ENCODE peak calls at places on chromosome 21, in four cellular contexts. One of them, this sample, is unnamed.

GRCh38 chr21:45220106-45220505 is 67.6 kb downstream of the POFUT2 start:
- DNase-seq in AG10803: peak
- DNase-seq in heart left ventricle: no peak
- DNase-seq in HFF-Myc: no peak
- DNase-seq in this sample: no peak

GRCh38 chr21:42547906-42548365 is 34.3 kb downstream of the SLC37A1 start:
- DNase-seq in AG10803: no peak
- DNase-seq in heart left ventricle: no peak
- DNase-seq in HFF-Myc: no peak
- DNase-seq in this sample: no peak

GRCh38 chr21:46153259-46154154 is 1.9 kb downstream of the FTCD start:
- DNase-seq in AG10803: peak
- DNase-seq in heart left ventricle: peak
- DNase-seq in HFF-Myc: no peak
- DNase-seq in this sample: peak

GRCh38 chr21:39048064-39048463 is 135.2 kb downstream of the PSMG1 start:
- DNase-seq in AG10803: no peak
- DNase-seq in heart left ventricle: peak
- DNase-seq in HFF-Myc: no peak
- DNase-seq in this sample: no peak

GRCh38 chr21:43884012-43884860 is 19.2 kb downstream of the AGPAT3 start:
- DNase-seq in AG10803: no peak
- DNase-seq in heart left ventricle: no peak
- DNase-seq in HFF-Myc: no peak
- DNase-seq in this sample: no peak

GRCh38 chr21:35925497-35925896 is 134.8 kb downstream of the SETD4 start:
- DNase-seq in AG10803: peak
- DNase-seq in heart left ventricle: no peak
- DNase-seq in HFF-Myc: no peak
- DNase-seq in this sample: no peak

GRCh38 chr21:45594721-45595489 is 48.6 kb upstream of the PCBP3 start:
- DNase-seq in AG10803: no peak
- DNase-seq in heart left ventricle: no peak
- DNase-seq in HFF-Myc: no peak
- DNase-seq in this sample: no peak

GRCh38 chr21:27581168-27581567 is 614.3 kb upstream of the ADAMTS5 start:
- DNase-seq in AG10803: peak
- DNase-seq in heart left ventricle: no peak
- DNase-seq in HFF-Myc: no peak
- DNase-seq in this sample: peak

GRCh38 chr21:39096754-39097153 is 86.5 kb downstream of the PSMG1 start:
- DNase-seq in AG10803: no peak
- DNase-seq in heart left ventricle: no peak
- DNase-seq in HFF-Myc: no peak
- DNase-seq in this sample: no peak

GRCh38 chr21:42056996-42057689 is 14.0 kb upstream of the UMODL1 start:
- DNase-seq in AG10803: peak
- DNase-seq in heart left ventricle: no peak
- DNase-seq in HFF-Myc: no peak
- DNase-seq in this sample: no peak

GRCh38 chr21:34707876-34708325 is 39.1 kb downstream of the CLIC6 start:
- DNase-seq in AG10803: no peak
- DNase-seq in heart left ventricle: no peak
- DNase-seq in HFF-Myc: no peak
- DNase-seq in this sample: no peak

GRCh38 chr21:42061866-42062542 is 9.1 kb upstream of the UMODL1 start:
- DNase-seq in AG10803: no peak
- DNase-seq in heart left ventricle: no peak
- DNase-seq in HFF-Myc: no peak
- DNase-seq in this sample: no peak

GRCh38 chr21:33036430-33037162 is 10.9 kb downstream of the OLIG2 start:
- DNase-seq in AG10803: peak
- DNase-seq in heart left ventricle: no peak
- DNase-seq in HFF-Myc: peak
- DNase-seq in this sample: peak

GRCh38 chr21:37435120-37435519 is 68.5 kb downstream of the DYRK1A start:
- DNase-seq in AG10803: peak
- DNase-seq in heart left ventricle: peak
- DNase-seq in HFF-Myc: peak
- DNase-seq in this sample: peak

GRCh38 chr21:28867401-28867800 is 125.3 kb downstream of the LTN1 start:
- DNase-seq in AG10803: peak
- DNase-seq in heart left ventricle: no peak
- DNase-seq in HFF-Myc: no peak
- DNase-seq in this sample: no peak

GRCh38 chr21:17796037-17796403 is 23.1 kb downstream of the C21orf91 start:
- DNase-seq in AG10803: no peak
- DNase-seq in heart left ventricle: no peak
- DNase-seq in HFF-Myc: no peak
- DNase-seq in this sample: no peak

GRCh38 chr21:37393786-37394185 is 27.2 kb downstream of the DYRK1A start:
- DNase-seq in AG10803: no peak
- DNase-seq in heart left ventricle: no peak
- DNase-seq in HFF-Myc: no peak
- DNase-seq in this sample: no peak

GRCh38 chr21:34886554-34887385 is 162.3 kb downstream of the RUNX1 start:
- DNase-seq in AG10803: peak
- DNase-seq in heart left ventricle: no peak
- DNase-seq in HFF-Myc: no peak
- DNase-seq in this sample: no peak

GRCh38 chr21:28018741-28019669 is 973.7 kb downstream of the LTN1 start:
- DNase-seq in AG10803: no peak
- DNase-seq in heart left ventricle: no peak
- DNase-seq in HFF-Myc: no peak
- DNase-seq in this sample: peak

GRCh38 chr21:43270800-43271261 is 102.0 kb downstream of the CRYAA start:
- DNase-seq in AG10803: peak
- DNase-seq in heart left ventricle: no peak
- DNase-seq in HFF-Myc: no peak
- DNase-seq in this sample: no peak

GRCh38 chr21:16079830-16080229 is 350.0 kb downstream of the USP25 start:
- DNase-seq in AG10803: peak
- DNase-seq in heart left ventricle: no peak
- DNase-seq in HFF-Myc: no peak
- DNase-seq in this sample: peak

GRCh38 chr21:36676039-36676950 is 22.6 kb upstream of the SIM2 start:
- DNase-seq in AG10803: no peak
- DNase-seq in heart left ventricle: no peak
- DNase-seq in HFF-Myc: no peak
- DNase-seq in this sample: no peak

GRCh38 chr21:19640964-19641363 is 1237.4 kb upstream of the TMPRSS15 start:
- DNase-seq in AG10803: no peak
- DNase-seq in heart left ventricle: no peak
- DNase-seq in HFF-Myc: no peak
- DNase-seq in this sample: no peak

GRCh38 chr21:44337941-44338895 is 972 bp downstream of the CFAP410 start:
- DNase-seq in AG10803: peak
- DNase-seq in heart left ventricle: peak
- DNase-seq in HFF-Myc: peak
- DNase-seq in this sample: peak

GRCh38 chr21:27813750-27814149 is 846.9 kb upstream of the ADAMTS5 start:
- DNase-seq in AG10803: no peak
- DNase-seq in heart left ventricle: peak
- DNase-seq in HFF-Myc: no peak
- DNase-seq in this sample: no peak

GRCh38 chr21:33403786-33404571 is 766 bp downstream of the IFNGR2 start:
- DNase-seq in AG10803: peak
- DNase-seq in heart left ventricle: peak
- DNase-seq in HFF-Myc: no peak
- DNase-seq in this sample: peak

DNA sequence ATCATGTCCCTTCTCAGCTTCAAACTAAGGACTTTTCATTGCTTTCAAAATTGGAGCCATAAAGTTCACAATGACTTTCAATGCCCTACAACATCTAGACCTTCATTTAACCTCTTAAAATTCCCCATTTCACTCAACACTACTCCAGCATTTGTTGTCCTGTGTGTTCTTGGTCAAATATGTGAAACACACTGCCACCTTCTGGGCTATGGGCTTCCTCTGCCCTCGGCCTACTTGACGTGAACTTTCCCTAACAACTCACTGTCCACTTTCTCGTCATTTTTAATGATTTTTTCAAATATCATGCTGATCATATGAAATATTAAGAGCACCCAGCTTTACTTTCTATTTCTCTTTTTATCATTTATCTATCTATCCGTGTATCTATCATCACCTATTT is 2018.4 kb downstream of the NCAM2 start:
- DNase-seq in AG10803: no peak
- DNase-seq in heart left ventricle: no peak
- DNase-seq in HFF-Myc: no peak
- DNase-seq in this sample: no peak
- TF ChIP-seq CTCF in AG10803: no peak
- TF ChIP-seq CTCF in heart left ventricle: no peak
- TF ChIP-seq CTCF in HFF-Myc: no peak
- TF ChIP-seq CTCF in this sample: peak

GRCh38 chr21:22575165-22575584 is 1577.0 kb downstream of the NCAM2 start:
- DNase-seq in AG10803: no peak
- DNase-seq in heart left ventricle: no peak
- DNase-seq in HFF-Myc: no peak
- DNase-seq in this sample: no peak
- TF ChIP-seq CTCF in AG10803: no peak
- TF ChIP-seq CTCF in heart left ventricle: peak
- TF ChIP-seq CTCF in HFF-Myc: no peak
- TF ChIP-seq CTCF in this sample: peak

GRCh38 chr21:31974454-31974985 is 101.7 kb downstream of the HUNK start:
- DNase-seq in AG10803: no peak
- DNase-seq in heart left ventricle: no peak
- DNase-seq in HFF-Myc: no peak
- DNase-seq in this sample: no peak
- TF ChIP-seq CTCF in AG10803: no peak
- TF ChIP-seq CTCF in heart left ventricle: no peak
- TF ChIP-seq CTCF in HFF-Myc: no peak
- TF ChIP-seq CTCF in this sample: no peak

GRCh38 chr21:25855591-25855990 is 120.8 kb downstream of the GABPA start:
- DNase-seq in AG10803: peak
- DNase-seq in heart left ventricle: no peak
- DNase-seq in HFF-Myc: no peak
- DNase-seq in this sample: no peak

GRCh38 chr21:25858328-25858727 is 123.6 kb downstream of the GABPA start:
- DNase-seq in AG10803: no peak
- DNase-seq in heart left ventricle: no peak
- DNase-seq in HFF-Myc: no peak
- DNase-seq in this sample: no peak

GRCh38 chr21:25859264-25859931 is 124.6 kb downstream of the GABPA start:
- DNase-seq in AG10803: no peak
- DNase-seq in heart left ventricle: no peak
- DNase-seq in HFF-Myc: no peak
- DNase-seq in this sample: no peak

GRCh38 chr21:25862112-25862511 is 127.3 kb downstream of the GABPA start:
- DNase-seq in AG10803: no peak
- DNase-seq in heart left ventricle: no peak
- DNase-seq in HFF-Myc: no peak
- DNase-seq in this sample: no peak

DNA sequence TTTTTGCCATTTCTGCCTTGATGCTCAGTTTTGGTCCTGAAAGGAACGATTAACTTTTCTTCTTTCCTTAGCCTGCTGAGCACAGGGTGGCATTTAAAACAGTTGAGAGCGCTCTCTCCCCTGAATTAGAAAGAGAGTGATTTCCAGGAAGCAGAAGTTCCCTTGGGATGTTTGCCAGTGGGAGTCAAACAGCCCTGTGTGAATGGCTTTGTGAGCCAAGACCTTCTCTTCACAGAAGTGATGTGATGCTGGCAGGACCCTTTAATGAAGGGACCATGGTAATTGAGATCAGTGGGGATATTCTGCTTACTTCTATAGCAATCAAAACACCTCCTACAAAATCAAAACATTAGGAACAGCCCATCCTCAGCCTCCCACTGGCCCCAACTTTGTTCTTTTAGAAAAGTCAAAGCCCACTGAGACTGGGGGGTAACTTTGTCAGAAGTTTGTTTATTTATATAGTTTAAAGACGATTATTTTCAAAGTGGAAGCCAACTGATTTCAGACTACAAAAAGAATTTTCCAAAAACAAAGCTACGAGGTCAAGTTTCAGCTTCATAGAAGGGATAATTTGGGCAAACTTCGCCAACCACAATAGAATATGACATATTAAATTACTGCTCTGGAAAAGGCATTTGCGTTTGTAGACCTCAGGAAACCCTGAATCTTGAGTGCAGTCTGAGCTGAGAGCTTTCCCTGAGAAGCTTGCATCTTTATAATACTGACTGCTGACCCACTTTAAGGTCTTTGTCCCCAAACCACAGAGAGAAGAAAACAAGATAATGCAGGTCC is 122.7 kb downstream of the GABPA start:
- DNase-seq in AG10803: no peak
- DNase-seq in heart left ventricle: no peak
- DNase-seq in HFF-Myc: no peak
- DNase-seq in this sample: no peak
- TF ChIP-seq CTCF in AG10803: no peak
- TF ChIP-seq CTCF in heart left ventricle: no peak
- TF ChIP-seq CTCF in HFF-Myc: no peak
- TF ChIP-seq CTCF in this sample: no peak

GRCh38 chr21:25350056-25350455 is 257.2 kb downstream of the MRPL39 start:
- DNase-seq in AG10803: peak
- DNase-seq in heart left ventricle: no peak
- DNase-seq in HFF-Myc: no peak
- DNase-seq in this sample: peak
- TF ChIP-seq CTCF in AG10803: peak
- TF ChIP-seq CTCF in heart left ventricle: no peak
- TF ChIP-seq CTCF in HFF-Myc: peak
- TF ChIP-seq CTCF in this sample: peak

This sample was measured in HFFc6.